ENCODE peak calls at places on chromosome 1, in five cellular contexts. K, U, Y, Q and A are unnamed samples.

GRCh38 chr1:18972531-18972930 is 16.1 kb upstream of the IFFO2 start:
- DNase-seq in K (no peak), Q (no peak), Y (no peak), U (no peak), A (no peak)

GRCh38 chr1:166197597-166197996 is 30.8 kb upstream of the FAM78B start:
- DNase-seq in Q (no peak), Y (no peak), U (no peak), K (no peak), A (no peak)

GRCh38 chr1:59458884-59459283 is 162.0 kb downstream of the FGGY start:
- DNase-seq in Y (no peak), K (no peak), U (no peak), Q (no peak), A (no peak)

GRCh38 chr1:229448845-229449244 is 15.0 kb upstream of the ACTA1 start:
- DNase-seq in Y (no peak), K (no peak), U (no peak), Q (no peak), A (no peak)

GRCh38 chr1:60825593-60825992 is 256.8 kb upstream of the NFIA start:
- DNase-seq in Q (no peak), U (no peak), Y (no peak), K (no peak), A (peak)

GRCh38 chr1:239929317-239929716 is 162.4 kb upstream of the FMN2 start:
- DNase-seq in Q (no peak), U (no peak), K (no peak), Y (no peak), A (no peak)

GRCh38 chr1:156487862-156488261 is 12.7 kb downstream of the MEF2D start:
- DNase-seq in Q (no peak), Y (no peak), U (no peak), K (no peak), A (no peak)

GRCh38 chr1:200311256-200311655 is 98.6 kb downstream of the ZNF281 start:
- DNase-seq in K (no peak), Q (no peak), U (no peak), Y (no peak), A (no peak)

GRCh38 chr1:43608789-43609188 is 41.2 kb upstream of the KDM4A start:
- DNase-seq in K (no peak), Q (no peak), U (no peak), Y (no peak), A (no peak)

GRCh38 chr1:50426702-50427085 is 3.5 kb upstream of the DMRTA2 start:
- DNase-seq in U (no peak), Q (no peak), Y (no peak), K (no peak), A (peak)

GRCh38 chr1:164805399-164805798 is 246.4 kb downstream of the PBX1 start:
- DNase-seq in Q (no peak), U (no peak), Y (no peak), K (no peak), A (no peak)

GRCh38 chr1:81757398-81758020 is 43.2 kb upstream of the ADGRL2 start:
- DNase-seq in K (no peak), U (no peak), Y (no peak), Q (no peak), A (no peak)

GRCh38 chr1:182725264-182725965 is 41.0 kb upstream of the RGS8 start:
- DNase-seq in Q (no peak), U (no peak), Y (no peak), K (no peak), A (no peak)
- TF ChIP-seq ATF2 in Q (no peak), U (no peak), Y (no peak), K (no peak), A (no peak)

GRCh38 chr1:85707990-85708825 is at the start of gene ZNHIT6:
- DNase-seq in Y (peak), Q (peak), K (peak), U (peak), A (peak)
- TF ChIP-seq ATF2 in Y (no peak), Q (no peak), K (no peak), U (peak), A (no peak)

GRCh38 chr1:179872558-179872957 is 5.0 kb downstream of the TOR1AIP2 start:
- DNase-seq in U (no peak), Q (no peak), Y (no peak), K (no peak), A (no peak)

GRCh38 chr1:179875606-179876288 is 1.9 kb downstream of the TOR1AIP2 start:
- DNase-seq in U (no peak), Q (no peak), Y (no peak), K (no peak), A (no peak)

GRCh38 chr1:179873366-179873978 is 4.1 kb downstream of the TOR1AIP2 start:
- DNase-seq in Q (no peak), U (peak), Y (no peak), K (no peak), A (no peak)

GRCh38 chr1:179870870-179871269 is 6.7 kb downstream of the TOR1AIP2 start:
- DNase-seq in Q (no peak), Y (no peak), K (no peak), U (no peak), A (no peak)

GRCh38 chr1:179871940-179872339 is 5.7 kb downstream of the TOR1AIP2 start:
- DNase-seq in K (no peak), Y (no peak), Q (no peak), U (no peak), A (no peak)
- TF ChIP-seq ATF2 in K (no peak), Y (no peak), Q (no peak), U (no peak), A (no peak)

DNA sequence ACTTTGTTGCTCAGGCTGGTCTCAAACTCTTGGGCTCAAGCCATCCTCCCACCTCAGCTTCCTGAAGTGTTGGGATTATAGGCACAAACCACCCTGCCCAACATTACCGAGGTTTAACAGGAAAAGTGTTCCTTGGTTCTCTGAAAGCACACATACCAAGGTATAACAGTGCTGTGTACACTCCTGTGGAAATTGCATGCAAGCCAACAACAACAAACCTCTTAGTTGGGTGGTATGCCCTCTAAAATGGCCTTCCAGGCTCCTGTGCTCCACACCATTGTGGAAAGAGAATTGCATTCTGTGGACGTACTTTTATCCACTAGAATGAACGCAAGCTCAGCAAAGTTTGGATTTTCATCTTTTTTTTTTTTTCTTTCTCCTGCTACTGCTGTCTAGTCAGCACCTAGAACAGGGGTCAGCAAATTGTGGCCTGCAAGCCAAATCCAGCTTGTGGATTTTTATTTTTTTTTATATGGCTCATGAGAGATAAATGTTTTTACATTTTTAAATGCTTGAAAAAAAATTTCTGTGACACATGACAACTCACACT is 192.2 kb upstream of the TNR start:
- DNase-seq in Q (no peak), U (no peak), K (no peak), Y (no peak), A (no peak)
- TF ChIP-seq ATF2 in Q (no peak), U (no peak), K (no peak), Y (no peak), A (no peak)

DNA sequence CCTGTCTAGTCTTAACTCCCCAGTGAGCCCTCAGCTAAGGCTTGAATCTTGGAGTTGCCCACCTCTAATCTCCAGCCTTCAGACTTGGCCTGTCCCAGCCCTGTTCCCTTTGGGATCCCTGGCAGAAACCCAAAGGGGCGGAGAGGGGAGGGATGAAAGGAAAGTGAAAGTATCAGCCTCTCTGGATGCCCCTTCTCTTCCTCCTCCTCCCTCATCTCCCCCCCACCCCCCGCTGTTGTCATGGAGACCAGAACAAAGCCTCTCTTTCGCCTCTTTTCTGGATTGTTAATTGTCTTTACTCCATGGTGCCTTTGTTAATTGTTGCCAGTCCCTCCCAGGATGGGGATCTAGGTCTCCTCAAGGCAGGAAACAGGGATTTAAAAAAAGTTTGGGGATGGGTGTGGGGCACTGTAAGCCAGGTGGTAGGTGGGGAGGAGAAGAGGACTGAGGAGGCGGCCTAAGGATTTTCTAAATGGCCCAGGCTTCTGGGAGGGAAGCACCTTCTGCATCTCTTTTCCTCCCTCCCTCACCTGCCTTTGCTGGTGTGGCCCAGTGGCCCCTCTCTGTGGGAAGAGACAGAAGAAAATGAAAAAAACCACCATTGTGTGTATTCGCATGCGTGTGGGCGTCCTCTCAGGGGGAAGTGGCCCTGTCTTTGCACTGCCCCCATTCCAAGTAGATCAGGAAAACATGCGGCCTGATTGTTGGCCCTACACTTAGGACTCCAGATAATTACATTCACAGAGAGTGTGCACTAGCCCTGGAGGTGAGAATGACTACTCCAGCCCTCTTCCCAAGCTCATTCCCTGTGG is 7.5 kb upstream of the SOX13 start:
- DNase-seq in Q (no peak), Y (peak), K (no peak), U (no peak), A (peak)
- TF ChIP-seq ATF2 in Q (no peak), Y (peak), K (no peak), U (no peak), A (no peak)

DNA sequence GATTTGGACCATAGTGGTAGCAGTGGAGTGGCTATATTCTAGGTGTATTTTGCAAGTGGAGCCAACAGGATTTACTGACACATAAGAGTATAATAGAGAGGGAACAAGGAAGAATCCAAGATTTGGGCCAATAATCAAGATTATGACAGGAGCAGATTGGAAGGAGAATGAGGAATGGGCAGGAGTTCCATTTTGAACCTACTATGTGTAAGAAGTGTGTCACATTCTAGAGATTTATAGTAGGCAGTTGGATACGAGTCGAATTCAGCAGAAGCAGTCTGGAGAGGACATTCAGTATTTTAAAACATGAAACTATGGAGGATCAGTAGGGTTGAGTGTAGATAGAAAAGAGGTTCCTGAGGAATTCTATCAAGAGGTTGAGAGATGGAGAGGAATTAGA is 21.7 kb downstream of the INKA2 start:
- DNase-seq in Y (no peak), U (no peak), K (no peak), Q (no peak), A (no peak)
- TF ChIP-seq ATF2 in Y (no peak), U (no peak), K (no peak), Q (no peak), A (no peak)

GRCh38 chr1:90795396-90795795 is 78.3 kb upstream of the BARHL2 start:
- DNase-seq in Q (no peak), Y (no peak), U (no peak), K (no peak), A (no peak)
- TF ChIP-seq ATF2 in Q (no peak), Y (no peak), U (no peak), K (no peak), A (no peak)

DNA sequence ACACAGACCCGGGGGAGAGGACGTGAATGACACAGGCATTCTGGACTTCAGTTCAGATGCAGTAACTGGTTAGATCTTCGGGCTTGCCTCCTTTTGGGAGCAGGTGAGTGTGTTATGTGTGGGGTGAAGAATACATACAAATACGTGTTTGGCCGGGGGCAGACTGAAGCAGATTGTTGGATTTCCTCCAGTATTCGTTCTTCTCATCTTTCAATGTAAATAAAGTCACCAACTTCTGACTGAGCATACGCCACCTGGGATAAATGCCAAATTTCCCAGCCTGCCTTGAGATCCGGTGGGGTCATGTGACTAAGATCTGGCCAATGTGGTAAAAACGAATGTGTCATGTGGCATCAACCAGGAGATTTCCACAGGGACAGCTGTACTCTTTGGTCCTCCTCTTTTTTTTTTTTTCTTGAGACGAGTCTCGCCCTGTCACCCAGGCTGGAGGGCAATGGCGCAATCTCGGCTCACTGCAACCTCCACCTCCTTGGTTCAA is 189.8 kb downstream of the RGS7 start:
- DNase-seq in U (no peak), Y (no peak), Q (no peak), K (no peak), A (no peak)
- TF ChIP-seq ATF2 in U (no peak), Y (no peak), Q (no peak), K (no peak), A (no peak)